ENCODE peak calls at places on chromosomes 16 and 17, in nine cellular contexts. O, E, V, I, A, H, S, Z and C are unnamed samples.

GRCh38 chr17:17495448-17496188 is 577 bp downstream of the RASD1 start:
- DNase-seq in O (peak; percentile 88), E (no peak), V (peak; percentile 33), I (peak; percentile 30), A (peak; percentile 80), H (no peak), S (no peak), Z (no peak), C (no peak)

GRCh38 chr17:66426397-66427033 is 124.1 kb downstream of the PRKCA start:
- DNase-seq in O (no peak), E (no peak), V (peak; percentile 26), I (no peak), A (peak; percentile 27), H (peak; percentile 30), S (peak; percentile 66), Z (no peak), C (no peak)

GRCh38 chr17:82900741-82901140 is 60.9 kb upstream of the ZNF750 start:
- DNase-seq in O (no peak), E (no peak), V (no peak), I (no peak), A (no peak), H (no peak), S (no peak), Z (no peak), C (no peak)

GRCh38 chr16:11824362-11824761 is 27.0 kb downstream of the RSL1D1 start:
- DNase-seq in O (no peak), E (peak; percentile 30), V (peak; percentile 41), I (peak; percentile 72), A (peak; percentile 76), H (no peak), S (peak; percentile 95), Z (no peak), C (no peak)

GRCh38 chr16:25051446-25052160 is 36.4 kb upstream of the ARHGAP17 start:
- DNase-seq in O (no peak), E (no peak), V (no peak), I (peak; percentile 63), A (no peak), H (no peak), S (no peak), Z (no peak), C (no peak)

GRCh38 chr16:14301150-14302030 is 230.3 kb downstream of the MRTFB start:
- DNase-seq in O (no peak), E (peak; percentile 42), V (peak; percentile 38), I (no peak), A (peak; percentile 77), H (peak; percentile 21), S (peak; percentile 49), Z (peak; percentile 58), C (no peak)

GRCh38 chr17:17177186-17177585 is 28.9 kb downstream of the PLD6 start:
- DNase-seq in O (no peak), E (no peak), V (no peak), I (no peak), A (no peak), H (no peak), S (no peak), Z (no peak), C (no peak)

GRCh38 chr16:10297341-10298006 is 88.4 kb upstream of the ATF7IP2 start:
- DNase-seq in O (no peak), E (no peak), V (peak; percentile 32), I (no peak), A (no peak), H (no peak), S (peak; percentile 64), Z (no peak), C (no peak)

GRCh38 chr17:81309140-81309858 is 14.2 kb upstream of the SLC38A10 start:
- DNase-seq in O (peak; percentile 97), E (peak; percentile 90), V (peak; percentile 96), I (peak; percentile 97), A (peak; percentile 95), H (peak; percentile 94), S (peak; percentile 91), Z (peak; percentile 84), C (peak; percentile 98)
- TF ChIP-seq EP300 in O (no peak), E (no peak), V (no peak), I (no peak), A (no peak), H (no peak), S (no peak), Z (no peak), C (no peak)

GRCh38 chr17:40069751-40070643 is 7.2 kb downstream of the THRA start:
- DNase-seq in O (no peak), E (peak; percentile 78), V (peak; percentile 75), I (peak; percentile 79), A (peak; percentile 87), H (peak; percentile 53), S (no peak), Z (peak; percentile 52), C (no peak)

GRCh38 chr17:40068584-40068916 is 5.8 kb downstream of the THRA start:
- DNase-seq in O (no peak), E (no peak), V (no peak), I (no peak), A (no peak), H (no peak), S (no peak), Z (no peak), C (no peak)

GRCh38 chr17:40068129-40068581 is 5.4 kb downstream of the THRA start:
- DNase-seq in O (no peak), E (no peak), V (no peak), I (no peak), A (peak; percentile 71), H (no peak), S (no peak), Z (no peak), C (no peak)

GRCh38 chr17:40067710-40068109 is 4.9 kb downstream of the THRA start:
- DNase-seq in O (no peak), E (no peak), V (no peak), I (no peak), A (no peak), H (no peak), S (no peak), Z (no peak), C (no peak)

DNA sequence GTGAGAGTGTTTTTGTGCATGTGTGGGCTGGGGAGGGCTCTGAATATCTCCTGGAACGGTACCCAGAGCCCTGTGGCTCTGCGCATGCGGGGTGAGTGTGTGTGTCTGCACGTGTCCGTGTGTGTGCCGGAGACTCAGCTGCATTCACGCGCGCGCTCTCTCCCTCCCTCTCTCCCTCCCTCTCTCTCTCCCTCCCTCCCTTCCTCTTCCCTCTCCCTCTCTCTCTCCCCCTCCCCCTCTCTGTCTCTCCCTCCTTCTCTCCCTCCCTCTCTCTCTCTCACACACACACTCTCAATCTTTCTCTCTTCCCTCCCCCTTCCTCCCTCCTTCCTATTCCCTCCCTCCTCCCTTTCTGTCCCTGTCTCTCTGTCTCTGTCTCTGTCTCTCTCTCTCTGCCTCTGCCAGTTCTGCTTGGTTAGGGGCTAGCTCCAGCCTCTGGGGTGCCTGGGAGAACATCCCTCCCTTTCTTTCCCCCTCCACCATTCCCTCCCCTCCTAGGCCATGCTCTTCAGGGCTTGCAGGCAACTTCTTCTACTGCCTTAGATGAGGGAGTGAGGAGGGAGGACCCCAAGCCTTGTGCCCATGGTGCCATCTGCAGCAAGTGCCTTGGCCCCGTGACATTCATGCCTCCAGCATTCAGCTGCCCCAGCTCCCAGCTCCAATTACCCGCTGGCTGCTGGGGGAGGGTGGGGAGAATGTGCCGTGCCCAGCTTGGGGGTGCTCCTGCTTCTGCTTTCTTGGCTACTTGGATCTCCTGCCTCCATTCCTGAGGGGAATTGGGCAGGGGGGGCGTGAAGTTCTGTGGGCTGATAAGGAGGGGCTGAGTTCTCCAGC is 6.4 kb downstream of the THRA start:
- DNase-seq in O (peak; percentile 94), E (peak; percentile 93), V (peak; percentile 87), I (peak; percentile 90), A (peak; percentile 99), H (peak; percentile 76), S (no peak), Z (peak; percentile 76), C (peak; percentile 96)
- TF ChIP-seq POLR2AphosphoS5 in O (no peak), E (peak; percentile 61), V (peak; percentile 10), I (no peak), A (peak; percentile 87), H (no peak), S (no peak), Z (no peak), C (peak; percentile 89)

GRCh38 chr17:49850772-49851386 is 3.0 kb upstream of the TAC4 start:
- DNase-seq in O (no peak), E (no peak), V (no peak), I (no peak), A (no peak), H (no peak), S (no peak), Z (peak; percentile 86), C (no peak)
- H3K27me3 ChIP-seq in O (no peaks in the 10 kb centered on the region), E (peaks cover 3% of the 10 kb centered on the region), V (peaks cover 40% of the 10 kb centered on the region), I (no peaks in the 10 kb centered on the region), A (no peaks in the 10 kb centered on the region), H (peaks cover 24% of the 10 kb centered on the region), S (peaks cover 35% of the 10 kb centered on the region), Z (peaks cover 10% of the 10 kb centered on the region), C (no peaks in the 10 kb centered on the region)

GRCh38 chr17:43385046-43385831 is 13.6 kb upstream of the ARL4D start:
- DNase-seq in O (no peak), E (no peak), V (no peak), I (no peak), A (no peak), H (no peak), S (no peak), Z (no peak), C (no peak)

GRCh38 chr17:43393944-43394482 is 4.8 kb upstream of the ARL4D start:
- DNase-seq in O (peak; percentile 97), E (peak; percentile 95), V (peak; percentile 94), I (peak; percentile 90), A (peak; percentile 97), H (peak; percentile 83), S (peak; percentile 83), Z (peak; percentile 87), C (peak; percentile 98)

GRCh38 chr17:43392397-43392796 is 6.4 kb upstream of the ARL4D start:
- DNase-seq in O (no peak), E (no peak), V (no peak), I (no peak), A (no peak), H (no peak), S (no peak), Z (no peak), C (no peak)

GRCh38 chr17:43388198-43389021 is 10.4 kb upstream of the ARL4D start:
- DNase-seq in O (peak; percentile 97), E (peak; percentile 94), V (peak; percentile 94), I (peak; percentile 95), A (peak; percentile 97), H (peak; percentile 81), S (peak; percentile 81), Z (peak; percentile 84), C (peak; percentile 98)

DNA sequence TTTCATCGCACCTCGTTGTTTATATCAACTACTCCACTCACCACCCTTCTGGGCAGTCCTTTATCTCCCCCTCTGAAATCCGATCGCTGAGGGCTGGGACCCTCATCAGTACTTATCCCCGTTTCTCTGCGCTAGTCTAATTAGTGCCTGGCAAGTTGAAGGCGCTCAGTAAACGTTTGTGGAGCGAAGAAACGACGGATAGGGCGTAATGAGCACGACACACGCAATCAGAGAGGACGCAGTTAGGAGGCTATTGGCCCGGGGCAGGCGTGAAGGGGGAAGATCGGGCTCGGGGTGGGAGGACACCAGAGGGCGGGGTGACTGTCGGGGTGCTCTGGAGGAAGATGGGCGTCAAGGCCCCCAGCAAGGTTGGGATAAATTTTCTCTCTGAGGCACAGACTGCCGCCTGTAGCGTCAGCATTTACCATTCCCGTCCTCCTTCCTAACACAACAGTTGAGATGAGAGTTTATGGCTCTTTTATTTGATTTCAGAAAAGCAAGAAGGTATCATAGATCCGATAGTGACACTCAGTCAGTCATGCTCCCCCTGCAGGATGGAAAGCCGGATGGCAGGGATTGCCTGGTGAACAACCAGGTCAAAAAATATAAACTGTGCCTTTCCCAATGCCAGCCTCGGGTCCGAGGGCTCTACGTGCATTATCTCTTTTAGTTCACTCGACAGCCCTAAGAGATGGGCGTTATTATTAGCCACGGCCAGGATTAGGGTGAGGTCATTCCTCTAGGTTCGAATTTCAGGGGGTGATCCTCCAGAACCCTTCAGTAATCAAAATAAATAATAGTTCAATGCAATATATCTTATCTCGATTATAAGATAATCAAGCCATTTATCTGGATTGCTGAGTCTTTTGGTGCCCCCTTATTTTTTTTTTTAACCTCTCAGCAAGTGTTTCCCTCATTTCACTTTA is 9.5 kb upstream of the ARL4D start:
- DNase-seq in O (peak; percentile 95), E (peak; percentile 77), V (peak; percentile 87), I (peak; percentile 88), A (peak; percentile 96), H (peak; percentile 40), S (peak; percentile 74), Z (peak; percentile 74), C (peak; percentile 95)
- TF ChIP-seq EP300 in O (no peak), E (no peak), V (no peak), I (no peak), A (no peak), H (no peak), S (no peak), Z (no peak), C (no peak)